ENCODE peak calls at places on chromosomes 16 and 17, in nine cellular contexts. I is H1, F is heart right ventricle, A is neural crest cell, R is left ventricle myocardium inferior, M is A549, O is brain microvascular endothelial cell, N is tibial artery, U is RWPE1. K is an unnamed sample.

GRCh38 chr16:80594756-80595155 is 54.0 kb downstream of the DYNLRB2 start:
- DNase-seq in I (no peak), F (no peak), A (no peak), R (no peak), M (no peak), O (no peak), N (no peak), U (no peak), K (no peak)

GRCh38 chr16:66487580-66488235 is 60.6 kb downstream of the BEAN1 start:
- DNase-seq in I (no peak), F (no peak), A (no peak), R (no peak), M (no peak), O (no peak), N (no peak), U (no peak), K (no peak)

GRCh38 chr17:49993423-49994037 is 1.5 kb downstream of the DLX3 start:
- DNase-seq in I (peak; percentile 74), F (no peak), A (no peak), R (no peak), M (no peak), O (no peak), N (no peak), U (no peak), K (no peak)

GRCh38 chr17:48457080-48457836 is 27.2 kb upstream of the SKAP1 start:
- DNase-seq in I (peak; percentile 85), F (peak; percentile 37), A (peak; percentile 66), R (peak; percentile 24), M (peak; percentile 75), O (peak; percentile 17), N (peak; percentile 28), U (peak; percentile 64), K (no peak)

GRCh38 chr17:27339836-27340550 is 46.1 kb downstream of the WSB1 start:
- DNase-seq in I (no peak), F (no peak), A (no peak), R (no peak), M (peak; percentile 88), O (no peak), N (no peak), U (peak; percentile 90), K (no peak)

GRCh38 chr16:84630446-84631152 is 12.7 kb upstream of the COTL1 start:
- DNase-seq in I (no peak), F (no peak), A (no peak), R (no peak), M (no peak), O (no peak), N (no peak), U (no peak), K (no peak)

GRCh38 chr17:56297142-56297541 is 143.9 kb downstream of the ANKFN1 start:
- DNase-seq in I (no peak), F (no peak), A (no peak), R (no peak), M (no peak), O (no peak), N (no peak), U (no peak), K (no peak)

GRCh38 chr17:57326764-57327163 is 70.4 kb downstream of the MSI2 start:
- DNase-seq in I (no peak), F (no peak), A (no peak), R (no peak), M (no peak), O (no peak), N (no peak), U (no peak), K (no peak)

GRCh38 chr16:50839920-50840729 is 98.2 kb downstream of the CYLD start:
- DNase-seq in I (peak; percentile 42), F (no peak), A (no peak), R (no peak), M (no peak), O (no peak), N (no peak), U (no peak), K (no peak)

GRCh38 chr17:44972953-44973352 is 4.8 kb upstream of the C1QL1 start:
- DNase-seq in I (no peak), F (no peak), A (no peak), R (no peak), M (peak; percentile 68), O (peak; percentile 7), N (no peak), U (peak; percentile 69), K (no peak)

GRCh38 chr17:49022391-49022941 is 25.3 kb downstream of the IGF2BP1 start:
- DNase-seq in I (peak; percentile 80), F (no peak), A (no peak), R (no peak), M (peak; percentile 69), O (peak; percentile 58), N (no peak), U (peak; percentile 80), K (no peak)

GRCh38 chr17:47209499-47209898 is 351 bp downstream of the MYL4 start:
- DNase-seq in I (no peak), F (no peak), A (no peak), R (no peak), M (no peak), O (no peak), N (no peak), U (no peak), K (no peak)

GRCh38 chr17:74514632-74515035 is 16.6 kb downstream of the CD300LB start:
- DNase-seq in I (no peak), F (no peak), A (no peak), R (no peak), M (no peak), O (no peak), N (peak; percentile 28), U (peak; percentile 30), K (no peak)

GRCh38 chr16:24309222-24309905 is 53.2 kb downstream of the CACNG3 start:
- DNase-seq in I (no peak), F (no peak), A (no peak), R (no peak), M (peak; percentile 63), O (peak; percentile 35), N (no peak), U (peak; percentile 28), K (no peak)

DNA sequence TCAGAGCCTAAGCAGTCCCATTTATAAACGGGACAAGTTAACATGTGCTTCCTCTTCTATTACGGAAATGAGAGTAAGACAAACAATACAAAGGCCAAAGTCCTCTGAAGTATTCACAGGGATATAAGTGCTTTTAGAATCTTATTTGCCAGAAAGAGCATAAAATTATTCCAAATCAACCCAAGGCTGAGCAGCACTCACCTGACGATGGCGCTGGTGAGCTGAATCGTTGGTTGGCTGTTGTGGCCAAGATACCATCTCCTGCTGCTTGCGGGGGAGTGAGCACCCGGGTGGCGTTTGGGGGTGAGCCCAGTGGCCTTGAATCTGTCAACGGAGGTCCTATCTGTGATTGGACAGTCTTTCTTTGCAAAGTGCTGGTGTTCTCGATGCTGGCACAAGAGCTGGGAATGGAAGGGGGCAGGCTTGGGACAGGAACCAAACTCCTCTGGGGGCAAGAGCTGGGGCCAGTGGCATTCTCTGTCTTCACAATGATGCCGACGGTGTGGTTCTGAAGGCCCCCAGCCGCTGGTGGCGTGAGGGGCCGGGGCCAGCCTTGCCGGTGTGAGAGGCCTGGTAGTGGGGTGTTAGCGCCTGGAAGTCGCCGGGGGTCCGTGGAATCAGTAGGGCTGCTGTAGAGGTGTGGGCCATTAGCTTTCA is 9.5 kb upstream of the DHRS13 start:
- DNase-seq in I (peak; percentile 67), F (no peak), A (no peak), R (no peak), M (peak; percentile 40), O (no peak), N (no peak), U (no peak), K (no peak)
- TF ChIP-seq CTCF in I (peak; percentile 49), F (no peak), A (peak; percentile 33), R (no peak), M (peak; percentile 38), O (peak; percentile 55), N (no peak), U (no peak), K (no peak)

DNA sequence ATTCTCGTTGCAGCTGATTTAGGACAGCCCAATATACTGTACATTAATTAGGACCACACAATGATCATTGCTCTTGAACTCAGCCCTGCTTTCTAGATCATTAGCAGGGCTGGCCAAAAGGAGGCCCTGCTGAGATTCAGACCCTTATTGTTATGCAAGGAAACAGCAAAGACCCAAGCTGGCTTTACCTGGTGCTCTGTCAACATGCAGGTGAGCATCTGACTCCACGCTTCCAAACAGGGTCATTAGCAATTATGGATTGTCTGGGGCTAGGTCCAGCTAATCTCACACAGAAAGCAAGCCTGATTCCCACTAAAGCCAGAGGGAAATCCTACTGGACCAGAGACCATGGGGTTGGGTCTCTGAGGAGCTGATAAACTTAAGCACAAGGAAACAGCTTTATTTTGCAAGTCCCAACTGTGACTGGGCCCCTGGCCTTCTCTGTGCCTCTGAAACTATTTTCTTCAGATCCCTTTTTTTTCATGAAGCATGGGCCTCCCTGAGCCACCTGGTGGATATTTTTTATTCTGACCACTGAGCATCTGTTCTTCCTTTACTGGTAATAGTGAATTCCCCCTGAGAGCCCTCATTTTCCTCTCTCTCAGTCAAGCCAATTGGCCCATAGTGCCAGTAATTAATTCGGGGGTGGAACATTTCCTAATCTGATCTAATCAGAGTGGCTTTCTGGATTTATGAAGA is 236.1 kb downstream of the GRIN2A start:
- DNase-seq in I (no peak), F (no peak), A (no peak), R (no peak), M (no peak), O (no peak), N (no peak), U (no peak), K (no peak)
- TF ChIP-seq CTCF in I (peak; percentile 14), F (peak; percentile 20), A (peak; percentile 15), R (peak; percentile 37), M (no peak), O (no peak), N (no peak), U (no peak), K (peak; percentile 11)

DNA sequence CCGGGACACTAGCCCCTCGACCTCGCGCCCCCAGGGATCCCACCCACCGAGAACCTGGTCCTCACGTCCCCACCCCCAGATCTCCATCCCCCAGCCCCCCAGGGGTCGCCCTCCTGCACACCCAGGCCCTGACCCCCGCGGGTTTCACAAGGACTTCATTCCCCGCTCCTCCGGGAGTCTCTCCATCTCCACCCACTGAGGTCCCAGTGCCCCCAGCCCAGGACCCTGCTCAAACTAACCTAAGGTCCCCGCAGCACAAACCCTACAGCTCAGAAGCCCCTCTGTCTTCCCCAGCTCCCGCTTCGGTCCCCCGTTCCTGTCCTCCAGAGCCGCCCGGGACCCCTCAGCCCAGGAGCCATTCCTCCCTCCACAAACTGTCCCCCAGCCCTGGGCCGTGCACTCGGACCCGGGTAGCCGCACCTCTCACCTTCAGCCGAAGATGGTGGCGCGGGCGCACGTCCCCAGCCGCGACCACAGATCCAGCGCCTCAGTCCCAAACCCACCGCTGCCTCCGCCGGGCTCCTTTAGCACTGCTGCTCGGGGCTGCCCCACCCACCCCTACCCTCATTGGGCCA is at the start of gene MYH10:
- DNase-seq in I (no peak), F (no peak), A (peak; percentile 7), R (no peak), M (no peak), O (no peak), N (no peak), U (peak; percentile 25), K (no peak)
- TF ChIP-seq CTCF in I (peak; percentile 23), F (no peak), A (peak; percentile 31), R (no peak), M (no peak), O (peak; percentile 32), N (peak; percentile 38), U (no peak), K (no peak)

DNA sequence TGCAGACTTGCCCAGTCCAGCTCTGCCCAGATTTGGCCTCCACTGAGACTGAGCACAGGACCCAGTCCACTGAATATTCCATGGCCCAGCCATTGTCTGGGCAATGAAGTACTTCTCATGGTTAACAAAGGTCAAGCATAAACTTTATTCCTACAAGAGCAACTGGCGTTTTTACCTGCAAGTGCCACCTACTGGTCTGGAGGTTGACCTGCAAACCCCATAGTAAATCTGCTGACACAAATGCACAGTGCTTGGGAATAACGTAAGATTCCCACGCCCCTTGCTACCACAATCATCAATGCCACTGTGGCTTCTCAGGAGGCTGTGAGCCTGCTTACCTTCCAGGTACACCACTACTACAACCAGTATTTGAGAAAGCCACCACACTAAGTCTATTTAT is 170.2 kb downstream of the CEP112 start:
- DNase-seq in I (no peak), F (no peak), A (no peak), R (no peak), M (no peak), O (no peak), N (no peak), U (no peak), K (no peak)
- TF ChIP-seq CTCF in I (peak; percentile 23), F (no peak), A (no peak), R (no peak), M (no peak), O (peak; percentile 20), N (no peak), U (no peak), K (no peak)